ENCODE peak calls at places on chromosomes 12 and 14, in four cellular contexts. M is CD8-positive, alpha-beta memory T cell; Z is neural progenitor cell; G is dorsolateral prefrontal cortex. Y is an unnamed sample.

GRCh38 chr14:50082308-50082742 is 34.0 kb downstream of the VCPKMT start:
- DNase-seq in M (peak), Z (no peak), G (no peak), Y (no peak)

GRCh38 chr12:132872073-132872855 is 15.1 kb downstream of the CHFR start:
- DNase-seq in M (no peak), Z (no peak), G (no peak), Y (no peak)

GRCh38 chr12:59405992-59406391 is 189.8 kb upstream of the SLC16A7 start:
- DNase-seq in M (no peak), Z (no peak), G (no peak), Y (no peak)

GRCh38 chr12:1812650-1813302 is 7.6 kb upstream of the LRTM2 start:
- DNase-seq in M (no peak), Z (no peak), G (no peak), Y (no peak)

GRCh38 chr12:93946542-93947150 is 201.7 kb upstream of the PLXNC1 start:
- DNase-seq in M (no peak), Z (no peak), G (no peak), Y (no peak)

GRCh38 chr12:102005256-102005655 is 56.5 kb downstream of the WASHC3 start:
- DNase-seq in M (no peak), Z (peak), G (no peak), Y (no peak)

GRCh38 chr12:71708658-71709057 is 22.8 kb downstream of the TMEM19 start:
- DNase-seq in M (no peak), Z (no peak), G (no peak), Y (no peak)

GRCh38 chr12:67750528-67751183 is 102.1 kb downstream of the DYRK2 start:
- DNase-seq in M (no peak), Z (no peak), G (no peak), Y (no peak)

GRCh38 chr12:121400332-121401139 is 618 bp downstream of the RNF34 start:
- DNase-seq in M (peak), Z (peak), G (no peak), Y (peak)

GRCh38 chr14:69299286-69300035 is 39.5 kb downstream of the GALNT16 start:
- DNase-seq in M (no peak), Z (peak), G (no peak), Y (peak)

GRCh38 chr12:94832780-94833760 is 170.4 kb downstream of the NDUFA12 start:
- DNase-seq in M (no peak), Z (peak), G (no peak), Y (no peak)

GRCh38 chr12:29153231-29153630 is 4.2 kb downstream of the FAR2 start:
- DNase-seq in M (no peak), Z (no peak), G (no peak), Y (no peak)
- H3K27ac ChIP-seq in M (no peak), Z (no peak), G (peak), Y (no peak)

GRCh38 chr14:103021817-103022668 is 35.3 kb downstream of the CDC42BPB start:
- DNase-seq in M (no peak), Z (no peak), G (no peak), Y (no peak)
- H3K27ac ChIP-seq in M (no peak), Z (no peak), G (peak), Y (peak)

DNA sequence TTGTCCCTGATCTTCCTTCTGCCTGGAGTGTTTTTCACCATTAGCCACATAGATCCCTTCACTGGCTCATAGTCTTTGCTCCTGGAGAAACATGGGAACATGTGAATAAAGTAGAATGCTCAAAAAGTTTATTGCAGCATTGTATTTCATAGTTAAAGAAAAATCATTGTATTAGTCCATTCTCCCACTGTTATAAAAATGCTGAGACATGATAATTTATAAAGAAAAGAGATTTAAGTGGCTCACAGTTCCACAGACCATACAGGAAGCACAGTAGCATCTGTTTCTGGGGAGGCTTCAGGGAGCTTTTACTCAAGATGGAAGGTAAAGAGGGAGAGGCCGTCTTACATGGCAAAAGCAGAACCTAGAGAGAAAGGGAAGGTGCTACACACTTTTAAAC is 238.3 kb upstream of the OR4E1 start:
- DNase-seq in M (no peak), Z (no peak), G (no peak), Y (no peak)
- H3K27ac ChIP-seq in M (no peak), Z (no peak), G (no peak), Y (no peak)

GRCh38 chr14:89128616-89129015 is 288.4 kb downstream of the FOXN3 start:
- DNase-seq in M (no peak), Z (no peak), G (no peak), Y (no peak)
- H3K27ac ChIP-seq in M (no peak), Z (no peak), G (no peak), Y (no peak)

DNA sequence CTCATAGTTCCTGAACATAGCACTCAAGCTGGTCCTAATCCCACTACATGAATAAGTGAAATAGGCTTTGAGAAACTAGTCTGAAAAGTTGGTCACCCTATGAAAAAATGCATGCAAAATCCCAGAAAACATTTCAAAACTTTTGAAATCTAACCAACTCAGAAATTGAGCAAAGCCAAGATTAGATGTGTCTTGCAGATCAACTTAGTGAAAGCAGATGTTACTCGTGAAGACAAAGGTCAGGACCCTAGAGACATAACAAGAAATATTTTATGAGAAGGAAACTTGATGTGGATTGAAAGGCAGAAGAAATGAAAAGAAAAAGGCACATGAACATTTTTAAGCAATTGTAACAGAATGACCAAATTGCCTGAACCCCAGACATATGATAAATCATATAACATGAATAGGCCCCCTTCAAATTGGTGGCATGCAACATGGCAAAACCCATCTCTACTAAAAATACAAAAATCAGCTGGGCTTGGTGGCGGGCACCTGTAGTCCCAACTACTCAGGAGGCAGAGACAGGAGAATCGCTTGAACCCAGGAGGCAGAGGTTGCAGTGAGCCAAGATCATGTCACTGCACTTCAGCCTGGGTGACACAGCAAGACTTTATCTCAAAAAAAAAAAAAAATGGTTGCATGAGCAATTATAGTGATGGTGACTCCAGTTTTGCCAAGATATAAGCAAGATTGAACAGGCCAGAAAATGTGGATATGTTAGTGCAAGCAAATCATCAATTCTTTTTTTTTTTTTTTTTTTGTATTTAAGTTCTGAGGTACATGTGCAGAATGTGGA is 63.5 kb downstream of the TSHR start:
- DNase-seq in M (no peak), Z (no peak), G (no peak), Y (no peak)
- H3K27ac ChIP-seq in M (no peak), Z (no peak), G (no peak), Y (no peak)

DNA sequence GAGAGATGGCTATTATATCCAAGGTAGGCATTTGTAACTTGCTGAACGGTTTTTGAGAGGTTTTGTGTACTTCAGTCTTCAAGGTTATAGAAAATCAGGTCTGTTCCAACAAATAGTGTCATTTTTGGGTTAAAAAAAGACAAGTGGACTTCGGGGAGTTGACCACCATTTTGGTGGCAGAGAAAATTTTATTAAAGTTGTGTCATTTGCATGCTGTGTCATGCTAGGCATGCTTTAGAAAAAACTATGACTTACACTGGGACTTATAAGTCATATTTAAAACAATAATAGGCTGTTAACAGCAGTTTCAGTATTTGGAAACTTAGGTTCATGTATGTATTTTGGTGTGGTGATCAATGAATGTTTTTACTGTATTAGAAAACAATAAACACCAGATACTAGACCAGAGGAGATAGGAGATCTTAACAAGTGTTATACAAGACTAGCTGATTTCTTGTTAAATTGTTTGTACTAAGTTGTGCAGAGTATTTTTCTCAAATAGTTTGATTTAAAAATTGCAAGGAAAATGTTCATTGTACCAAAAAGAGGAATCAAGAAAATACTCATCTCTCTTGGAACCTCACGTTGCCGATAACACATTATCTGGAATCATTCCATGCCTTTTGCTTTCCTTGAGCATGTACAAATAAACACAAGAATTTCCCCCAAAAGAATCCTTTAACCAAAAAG is 1.4 kb downstream of the RAN start:
- DNase-seq in M (no peak), Z (no peak), G (no peak), Y (no peak)
- H3K27ac ChIP-seq in M (peak), Z (no peak), G (no peak), Y (no peak)

GRCh38 chr12:117444781-117445180 is 83.4 kb upstream of the NOS1 start:
- DNase-seq in M (no peak), Z (no peak), G (no peak), Y (no peak)

GRCh38 chr12:117438809-117439208 is 77.4 kb upstream of the NOS1 start:
- DNase-seq in M (no peak), Z (no peak), G (no peak), Y (no peak)

GRCh38 chr12:117440384-117440783 is 79.0 kb upstream of the NOS1 start:
- DNase-seq in M (no peak), Z (no peak), G (no peak), Y (no peak)

GRCh38 chr12:117441751-117442150 is 80.3 kb upstream of the NOS1 start:
- DNase-seq in M (no peak), Z (no peak), G (peak), Y (no peak)

DNA sequence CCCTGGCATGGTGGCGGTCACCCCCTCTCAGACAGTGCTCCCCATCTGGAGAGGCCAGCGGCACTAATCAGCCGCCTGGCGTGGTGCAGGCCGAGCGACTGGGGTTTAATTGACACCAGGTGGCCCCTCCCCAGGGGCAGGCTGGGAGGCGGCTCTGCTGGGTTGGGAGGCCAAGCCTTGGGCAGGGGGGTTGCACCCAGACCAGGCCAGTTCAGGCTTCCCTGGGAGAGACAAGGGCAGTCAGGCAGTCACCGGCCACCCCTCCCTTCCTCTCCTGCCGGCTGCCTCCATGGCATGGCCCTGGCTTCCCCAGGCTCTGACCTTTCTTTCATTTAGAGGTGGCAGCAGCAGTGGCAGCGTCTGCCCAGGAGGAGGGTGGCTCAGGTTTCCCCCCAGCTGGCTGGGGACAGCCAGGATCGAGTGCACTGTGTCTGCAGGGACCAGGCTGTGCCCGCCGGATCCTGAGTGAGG is 78.1 kb upstream of the NOS1 start:
- DNase-seq in M (no peak), Z (peak), G (no peak), Y (no peak)
- H3K27ac ChIP-seq in M (no peak), Z (no peak), G (peak), Y (no peak)